ENCODE peak calls at places on chromosomes 7 and 10, in five cellular contexts. One of them, this sample, is unnamed.

GRCh38 chr7:12056381-12056780 is 154.7 kb upstream of the TMEM106B start:
- DNase-seq in astrocyte of the cerebellum: no peak
- DNase-seq in PC-9: no peak
- DNase-seq in AG04449: no peak
- DNase-seq in astrocyte of the spinal cord: no peak
- DNase-seq in this sample: no peak

GRCh38 chr7:25790261-25790660 is 361.7 kb upstream of the NFE2L3 start:
- DNase-seq in astrocyte of the spinal cord: no peak
- DNase-seq in AG04449: no peak
- DNase-seq in astrocyte of the cerebellum: no peak
- DNase-seq in PC-9: no peak
- DNase-seq in this sample: no peak

GRCh38 chr7:131546583-131547111 is 9.8 kb downstream of the PODXL start:
- DNase-seq in astrocyte of the cerebellum: no peak
- DNase-seq in AG04449: no peak
- DNase-seq in PC-9: peak
- DNase-seq in astrocyte of the spinal cord: no peak
- DNase-seq in this sample: no peak

GRCh38 chr10:74825033-74825370 is 1.4 kb upstream of the KAT6B start:
- DNase-seq in astrocyte of the cerebellum: no peak
- DNase-seq in AG04449: no peak
- DNase-seq in astrocyte of the spinal cord: no peak
- DNase-seq in PC-9: no peak
- DNase-seq in this sample: no peak

GRCh38 chr7:83466187-83466923 is 182.6 kb downstream of the SEMA3E start:
- DNase-seq in AG04449: no peak
- DNase-seq in astrocyte of the cerebellum: no peak
- DNase-seq in PC-9: no peak
- DNase-seq in astrocyte of the spinal cord: no peak
- DNase-seq in this sample: no peak

GRCh38 chr10:88083597-88083989 is 220.2 kb downstream of the PTEN start:
- DNase-seq in AG04449: no peak
- DNase-seq in astrocyte of the spinal cord: no peak
- DNase-seq in PC-9: no peak
- DNase-seq in astrocyte of the cerebellum: no peak
- DNase-seq in this sample: no peak

GRCh38 chr7:35804571-35804970 is 3.7 kb downstream of the SEPTIN7 start:
- DNase-seq in PC-9: no peak
- DNase-seq in AG04449: no peak
- DNase-seq in astrocyte of the spinal cord: no peak
- DNase-seq in astrocyte of the cerebellum: no peak
- DNase-seq in this sample: no peak

GRCh38 chr10:71342850-71343773 is 24.1 kb downstream of the SLC29A3 start:
- DNase-seq in AG04449: no peak
- DNase-seq in PC-9: peak
- DNase-seq in astrocyte of the spinal cord: peak
- DNase-seq in astrocyte of the cerebellum: no peak
- DNase-seq in this sample: no peak

GRCh38 chr7:69363131-69363530 is 235.1 kb upstream of the AUTS2 start:
- DNase-seq in AG04449: no peak
- DNase-seq in PC-9: peak
- DNase-seq in astrocyte of the spinal cord: no peak
- DNase-seq in astrocyte of the cerebellum: no peak
- DNase-seq in this sample: no peak

GRCh38 chr7:105623906-105624305 is 42.6 kb upstream of the EFCAB10 start:
- DNase-seq in AG04449: no peak
- DNase-seq in astrocyte of the cerebellum: no peak
- DNase-seq in PC-9: no peak
- DNase-seq in astrocyte of the spinal cord: no peak
- DNase-seq in this sample: no peak

GRCh38 chr10:68333058-68333395 is 299 bp upstream of the PBLD start:
- DNase-seq in astrocyte of the cerebellum: no peak
- DNase-seq in PC-9: peak
- DNase-seq in AG04449: no peak
- DNase-seq in astrocyte of the spinal cord: no peak
- DNase-seq in this sample: no peak

GRCh38 chr10:35821339-35821911 is 179.3 kb upstream of the FZD8 start:
- DNase-seq in AG04449: no peak
- DNase-seq in astrocyte of the cerebellum: peak
- DNase-seq in astrocyte of the spinal cord: peak
- DNase-seq in PC-9: no peak
- DNase-seq in this sample: no peak

GRCh38 chr10:35824704-35825103 is 182.6 kb upstream of the FZD8 start:
- DNase-seq in astrocyte of the cerebellum: no peak
- DNase-seq in PC-9: no peak
- DNase-seq in AG04449: no peak
- DNase-seq in astrocyte of the spinal cord: no peak
- DNase-seq in this sample: no peak

GRCh38 chr10:35819736-35820135 is 177.6 kb upstream of the FZD8 start:
- DNase-seq in PC-9: no peak
- DNase-seq in AG04449: no peak
- DNase-seq in astrocyte of the spinal cord: no peak
- DNase-seq in astrocyte of the cerebellum: no peak
- DNase-seq in this sample: no peak

GRCh38 chr10:35819011-35819410 is 176.9 kb upstream of the FZD8 start:
- DNase-seq in astrocyte of the cerebellum: no peak
- DNase-seq in astrocyte of the spinal cord: no peak
- DNase-seq in AG04449: no peak
- DNase-seq in PC-9: no peak
- DNase-seq in this sample: no peak

DNA sequence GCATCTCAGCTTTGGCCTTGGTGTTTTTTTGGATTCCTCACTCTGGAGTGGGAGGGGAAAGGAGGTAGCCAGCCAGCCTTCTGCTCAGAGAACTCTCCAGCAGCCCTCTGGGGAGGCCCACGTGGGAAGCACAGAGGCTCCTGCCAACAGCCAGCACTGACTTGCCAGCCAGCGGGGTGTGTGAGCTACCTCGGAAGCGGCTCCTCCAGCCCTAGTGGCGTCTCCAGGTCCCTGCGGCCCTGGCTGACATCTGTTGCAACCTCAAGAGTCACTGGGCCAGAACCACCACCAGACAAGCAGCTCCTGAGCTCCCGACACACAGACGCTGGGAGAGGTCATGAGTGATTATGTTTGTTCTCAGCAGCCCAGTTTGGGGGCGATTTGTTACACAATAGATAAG is 180.2 kb upstream of the FZD8 start:
- DNase-seq in astrocyte of the spinal cord: peak
- DNase-seq in AG04449: peak
- DNase-seq in PC-9: no peak
- DNase-seq in astrocyte of the cerebellum: peak
- DNase-seq in this sample: peak
- TF ChIP-seq CTCF in astrocyte of the spinal cord: peak
- TF ChIP-seq CTCF in AG04449: peak
- TF ChIP-seq CTCF in PC-9: no peak
- TF ChIP-seq CTCF in astrocyte of the cerebellum: peak
- TF ChIP-seq CTCF in this sample: no peak

GRCh38 chr10:76112826-76113150 is 681.4 kb downstream of the LRMDA start:
- DNase-seq in astrocyte of the cerebellum: no peak
- DNase-seq in PC-9: no peak
- DNase-seq in AG04449: no peak
- DNase-seq in astrocyte of the spinal cord: no peak
- DNase-seq in this sample: no peak

GRCh38 chr10:76113952-76114351 is 682.5 kb downstream of the LRMDA start:
- DNase-seq in PC-9: peak
- DNase-seq in astrocyte of the cerebellum: no peak
- DNase-seq in astrocyte of the spinal cord: no peak
- DNase-seq in AG04449: no peak
- DNase-seq in this sample: no peak

GRCh38 chr10:76111986-76112825 is 680.8 kb downstream of the LRMDA start:
- DNase-seq in astrocyte of the cerebellum: no peak
- DNase-seq in AG04449: no peak
- DNase-seq in astrocyte of the spinal cord: no peak
- DNase-seq in PC-9: no peak
- DNase-seq in this sample: no peak

GRCh38 chr10:76108563-76108962 is 677.1 kb downstream of the LRMDA start:
- DNase-seq in astrocyte of the spinal cord: no peak
- DNase-seq in PC-9: no peak
- DNase-seq in AG04449: no peak
- DNase-seq in astrocyte of the cerebellum: no peak
- DNase-seq in this sample: no peak

DNA sequence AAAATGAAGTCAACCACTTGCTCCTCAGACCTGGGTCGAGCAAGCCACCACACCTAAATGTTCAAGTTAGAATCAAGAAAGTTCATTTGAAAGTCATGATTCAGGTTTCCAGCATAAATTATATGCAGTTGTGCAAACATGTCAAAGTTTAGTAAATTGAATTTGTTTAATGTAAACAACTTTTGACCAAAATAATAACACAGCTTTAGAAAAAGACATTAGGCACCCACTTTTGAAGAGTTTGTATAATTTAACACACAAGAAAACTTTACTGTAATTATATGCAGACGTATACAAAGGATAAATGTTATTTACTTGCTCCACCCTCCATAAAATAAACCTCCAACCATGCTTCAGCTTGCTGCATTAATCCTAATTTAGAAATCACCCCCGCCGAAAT is 680.0 kb downstream of the LRMDA start:
- DNase-seq in AG04449: no peak
- DNase-seq in astrocyte of the spinal cord: no peak
- DNase-seq in astrocyte of the cerebellum: no peak
- DNase-seq in PC-9: no peak
- DNase-seq in this sample: no peak
- H3K4me3 ChIP-seq in AG04449: no peak
- H3K4me3 ChIP-seq in astrocyte of the spinal cord: no peak
- H3K4me3 ChIP-seq in astrocyte of the cerebellum: no peak
- H3K4me3 ChIP-seq in PC-9: no peak
- H3K4me3 ChIP-seq in this sample: no peak

DNA sequence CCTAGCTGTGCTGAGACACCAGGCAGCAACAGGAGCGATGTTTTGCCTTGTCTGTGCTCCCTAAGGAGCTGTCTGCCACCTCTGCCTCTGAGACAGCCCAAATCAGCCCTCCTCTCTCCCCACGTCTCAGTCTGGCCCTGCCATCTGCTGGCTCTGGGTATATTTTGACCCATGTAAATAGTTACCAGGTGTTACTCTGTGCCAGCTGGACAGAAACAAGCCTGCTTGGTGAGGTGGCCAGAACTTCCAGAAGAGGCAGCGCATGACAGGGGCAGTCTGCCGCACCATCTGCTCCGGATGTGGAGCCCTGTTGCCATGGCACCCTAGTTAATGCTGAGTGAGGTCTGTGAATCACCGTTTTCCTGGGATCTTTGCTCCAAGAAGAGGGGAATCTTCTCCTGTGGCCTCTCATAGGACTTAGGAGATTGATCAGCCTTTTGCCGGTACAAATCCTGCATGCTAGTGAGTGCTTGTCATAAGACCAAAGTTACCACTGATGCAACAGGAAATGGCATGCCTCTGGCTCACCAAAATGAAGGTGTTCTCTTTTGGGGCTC is 31.8 kb downstream of the GSTO2 start:
- DNase-seq in astrocyte of the spinal cord: peak
- DNase-seq in PC-9: no peak
- DNase-seq in astrocyte of the cerebellum: peak
- DNase-seq in AG04449: peak
- DNase-seq in this sample: peak
- TF ChIP-seq CTCF in astrocyte of the spinal cord: no peak
- TF ChIP-seq CTCF in PC-9: no peak
- TF ChIP-seq CTCF in astrocyte of the cerebellum: no peak
- TF ChIP-seq CTCF in AG04449: no peak
- TF ChIP-seq CTCF in this sample: no peak

GRCh38 chr7:55019691-55020480 is 1.1 kb downstream of the EGFR start:
- DNase-seq in astrocyte of the spinal cord: no peak
- DNase-seq in astrocyte of the cerebellum: no peak
- DNase-seq in AG04449: no peak
- DNase-seq in PC-9: no peak
- DNase-seq in this sample: no peak
- H3K4me3 ChIP-seq in astrocyte of the spinal cord: peak
- H3K4me3 ChIP-seq in astrocyte of the cerebellum: peak
- H3K4me3 ChIP-seq in AG04449: peak
- H3K4me3 ChIP-seq in PC-9: peak
- H3K4me3 ChIP-seq in this sample: peak

DNA sequence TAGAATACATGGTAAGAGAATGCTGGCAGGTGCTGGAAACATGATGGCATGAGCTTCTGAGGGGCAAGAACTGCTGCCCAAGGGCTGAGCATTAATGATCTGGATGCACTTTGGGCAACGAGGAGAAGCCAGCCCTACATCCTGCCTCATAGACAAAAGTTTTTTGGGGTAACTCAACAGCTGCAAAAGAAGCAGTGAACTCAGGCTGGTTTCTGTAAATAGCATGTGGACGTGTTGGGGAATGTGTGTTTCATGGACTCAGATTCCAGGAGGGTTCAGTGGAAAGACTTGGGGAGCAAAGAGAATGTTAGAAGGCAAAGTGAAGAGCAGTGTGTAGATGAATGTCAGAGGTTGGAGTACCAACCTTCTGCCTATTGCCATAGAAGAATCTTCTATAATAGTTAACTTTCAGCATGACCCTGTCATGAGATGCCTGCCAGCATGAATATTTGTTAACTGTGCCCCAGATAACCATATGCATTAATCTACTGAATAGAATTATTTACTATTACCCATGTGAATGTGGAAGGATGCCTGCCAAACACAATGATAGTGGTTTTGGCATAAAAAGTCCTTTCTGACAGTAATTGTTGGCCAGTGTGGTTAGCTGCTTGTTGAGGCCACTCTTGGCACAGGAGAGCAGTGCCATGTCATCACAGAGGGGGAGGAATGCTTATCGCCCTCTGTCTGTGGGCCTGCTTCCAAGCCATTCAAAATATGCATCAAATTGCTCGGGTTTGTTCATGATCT is 165.6 kb downstream of the WNT2 start:
- DNase-seq in AG04449: peak
- DNase-seq in astrocyte of the spinal cord: peak
- DNase-seq in PC-9: no peak
- DNase-seq in astrocyte of the cerebellum: peak
- DNase-seq in this sample: peak
- TF ChIP-seq CTCF in AG04449: peak
- TF ChIP-seq CTCF in astrocyte of the spinal cord: peak
- TF ChIP-seq CTCF in PC-9: no peak
- TF ChIP-seq CTCF in astrocyte of the cerebellum: peak
- TF ChIP-seq CTCF in this sample: peak

GRCh38 chr7:27100601-27101187 is 1.8 kb downstream of the HOXA2 start:
- DNase-seq in astrocyte of the spinal cord: peak
- DNase-seq in astrocyte of the cerebellum: no peak
- DNase-seq in AG04449: no peak
- DNase-seq in PC-9: no peak
- DNase-seq in this sample: no peak
- H3K4me3 ChIP-seq in astrocyte of the spinal cord: peak
- H3K4me3 ChIP-seq in astrocyte of the cerebellum: peak
- H3K4me3 ChIP-seq in AG04449: no peak
- H3K4me3 ChIP-seq in PC-9: no peak
- H3K4me3 ChIP-seq in this sample: no peak

GRCh38 chr10:84261236-84261635 is 16.4 kb downstream of the RGR start:
- DNase-seq in AG04449: no peak
- DNase-seq in astrocyte of the spinal cord: no peak
- DNase-seq in PC-9: no peak
- DNase-seq in astrocyte of the cerebellum: no peak
- DNase-seq in this sample: no peak

GRCh38 chr10:84265378-84265777 is 20.5 kb downstream of the RGR start:
- DNase-seq in astrocyte of the cerebellum: no peak
- DNase-seq in AG04449: no peak
- DNase-seq in astrocyte of the spinal cord: no peak
- DNase-seq in PC-9: no peak
- DNase-seq in this sample: no peak

GRCh38 chr10:84263716-84264115 is 18.9 kb downstream of the RGR start:
- DNase-seq in AG04449: no peak
- DNase-seq in PC-9: no peak
- DNase-seq in astrocyte of the cerebellum: no peak
- DNase-seq in astrocyte of the spinal cord: no peak
- DNase-seq in this sample: no peak

GRCh38 chr10:84264611-84265141 is 19.8 kb downstream of the RGR start:
- DNase-seq in astrocyte of the cerebellum: peak
- DNase-seq in AG04449: no peak
- DNase-seq in astrocyte of the spinal cord: peak
- DNase-seq in PC-9: no peak
- DNase-seq in this sample: no peak

GRCh38 chr10:84262190-84262956 is 17.5 kb downstream of the RGR start:
- DNase-seq in PC-9: no peak
- DNase-seq in AG04449: no peak
- DNase-seq in astrocyte of the spinal cord: no peak
- DNase-seq in astrocyte of the cerebellum: no peak
- DNase-seq in this sample: no peak
- TF ChIP-seq CTCF in PC-9: no peak
- TF ChIP-seq CTCF in AG04449: no peak
- TF ChIP-seq CTCF in astrocyte of the spinal cord: no peak
- TF ChIP-seq CTCF in astrocyte of the cerebellum: no peak
- TF ChIP-seq CTCF in this sample: no peak